ENCODE peak calls at places on chromosomes 12 and 14, in nine cellular contexts. One of them, this sample, is unnamed.

GRCh38 chr12:12505544-12506501 is 56.8 kb downstream of the DUSP16 start:
- DNase-seq in transverse colon: no peak
- DNase-seq in esophagus muscularis mucosa: no peak
- DNase-seq in Peyer's patch: no peak
- DNase-seq in heart left ventricle: no peak
- DNase-seq in ovary: no peak
- DNase-seq in A549: no peak
- DNase-seq in uterus: no peak
- DNase-seq in IMR-90: peak; percentile 65
- DNase-seq in this sample: no peak

GRCh38 chr12:53483225-53483978 is 15.9 kb downstream of the MAP3K12 start:
- DNase-seq in transverse colon: peak; percentile 44
- DNase-seq in esophagus muscularis mucosa: no peak
- DNase-seq in Peyer's patch: peak; percentile 69
- DNase-seq in heart left ventricle: no peak
- DNase-seq in ovary: no peak
- DNase-seq in A549: no peak
- DNase-seq in uterus: no peak
- DNase-seq in IMR-90: no peak
- DNase-seq in this sample: peak; percentile 18

GRCh38 chr12:108302471-108303311 is 36.4 kb downstream of the CMKLR1 start:
- DNase-seq in transverse colon: peak; percentile 43
- DNase-seq in esophagus muscularis mucosa: peak; percentile 93
- DNase-seq in Peyer's patch: no peak
- DNase-seq in heart left ventricle: peak; percentile 85
- DNase-seq in ovary: peak; percentile 70
- DNase-seq in A549: no peak
- DNase-seq in uterus: peak; percentile 83
- DNase-seq in IMR-90: no peak
- DNase-seq in this sample: peak; percentile 78

GRCh38 chr12:113183030-113183589 is 2.2 kb downstream of the DDX54 start:
- DNase-seq in transverse colon: no peak
- DNase-seq in esophagus muscularis mucosa: no peak
- DNase-seq in Peyer's patch: no peak
- DNase-seq in heart left ventricle: no peak
- DNase-seq in ovary: no peak
- DNase-seq in A549: no peak
- DNase-seq in uterus: no peak
- DNase-seq in IMR-90: no peak
- DNase-seq in this sample: no peak

GRCh38 chr12:121789800-121790748 is 3.4 kb downstream of the RHOF start:
- DNase-seq in transverse colon: peak; percentile 87
- DNase-seq in esophagus muscularis mucosa: no peak
- DNase-seq in Peyer's patch: peak; percentile 63
- DNase-seq in heart left ventricle: peak; percentile 90
- DNase-seq in ovary: no peak
- DNase-seq in A549: no peak
- DNase-seq in uterus: no peak
- DNase-seq in IMR-90: peak; percentile 34
- DNase-seq in this sample: no peak

GRCh38 chr12:11650697-11651281 is 1.3 kb downstream of the ETV6 start:
- DNase-seq in transverse colon: peak; percentile 15
- DNase-seq in esophagus muscularis mucosa: no peak
- DNase-seq in Peyer's patch: no peak
- DNase-seq in heart left ventricle: no peak
- DNase-seq in ovary: no peak
- DNase-seq in A549: peak; percentile 7
- DNase-seq in uterus: no peak
- DNase-seq in IMR-90: peak; percentile 37
- DNase-seq in this sample: no peak

GRCh38 chr12:116318738-116319050 is 41.2 kb upstream of the MED13L start:
- DNase-seq in transverse colon: no peak
- DNase-seq in esophagus muscularis mucosa: no peak
- DNase-seq in Peyer's patch: no peak
- DNase-seq in heart left ventricle: no peak
- DNase-seq in ovary: no peak
- DNase-seq in A549: no peak
- DNase-seq in uterus: peak; percentile 40
- DNase-seq in IMR-90: no peak
- DNase-seq in this sample: peak; percentile 32

GRCh38 chr12:32454866-32455265 is 55.5 kb downstream of the FGD4 start:
- DNase-seq in transverse colon: no peak
- DNase-seq in esophagus muscularis mucosa: no peak
- DNase-seq in Peyer's patch: no peak
- DNase-seq in heart left ventricle: no peak
- DNase-seq in ovary: no peak
- DNase-seq in A549: no peak
- DNase-seq in uterus: no peak
- DNase-seq in IMR-90: no peak
- DNase-seq in this sample: no peak

GRCh38 chr14:22982477-22983245 is at the start of gene AJUBA:
- DNase-seq in transverse colon: peak; percentile 86
- DNase-seq in esophagus muscularis mucosa: peak; percentile 95
- DNase-seq in Peyer's patch: peak; percentile 83
- DNase-seq in heart left ventricle: peak; percentile 92
- DNase-seq in ovary: peak; percentile 94
- DNase-seq in A549: peak; percentile 95
- DNase-seq in uterus: peak; percentile 93
- DNase-seq in IMR-90: peak; percentile 92
- DNase-seq in this sample: peak; percentile 63

GRCh38 chr14:22984959-22985658 is 2.8 kb upstream of the AJUBA start:
- DNase-seq in transverse colon: no peak
- DNase-seq in esophagus muscularis mucosa: no peak
- DNase-seq in Peyer's patch: no peak
- DNase-seq in heart left ventricle: no peak
- DNase-seq in ovary: no peak
- DNase-seq in A549: no peak
- DNase-seq in uterus: no peak
- DNase-seq in IMR-90: no peak
- DNase-seq in this sample: no peak

GRCh38 chr14:22987291-22987690 is 4.9 kb upstream of the AJUBA start:
- DNase-seq in transverse colon: no peak
- DNase-seq in esophagus muscularis mucosa: no peak
- DNase-seq in Peyer's patch: no peak
- DNase-seq in heart left ventricle: no peak
- DNase-seq in ovary: no peak
- DNase-seq in A549: no peak
- DNase-seq in uterus: no peak
- DNase-seq in IMR-90: no peak
- DNase-seq in this sample: no peak

GRCh38 chr14:22986508-22987054 is 4.2 kb upstream of the AJUBA start:
- DNase-seq in transverse colon: peak; percentile 93
- DNase-seq in esophagus muscularis mucosa: peak; percentile 97
- DNase-seq in Peyer's patch: peak; percentile 84
- DNase-seq in heart left ventricle: peak; percentile 88
- DNase-seq in ovary: peak; percentile 89
- DNase-seq in A549: peak; percentile 78
- DNase-seq in uterus: peak; percentile 85
- DNase-seq in IMR-90: peak; percentile 86
- DNase-seq in this sample: peak; percentile 76

GRCh38 chr14:22985894-22986507 is 3.6 kb upstream of the AJUBA start:
- DNase-seq in transverse colon: no peak
- DNase-seq in esophagus muscularis mucosa: no peak
- DNase-seq in Peyer's patch: no peak
- DNase-seq in heart left ventricle: no peak
- DNase-seq in ovary: no peak
- DNase-seq in A549: no peak
- DNase-seq in uterus: no peak
- DNase-seq in IMR-90: no peak
- DNase-seq in this sample: no peak
- H3K4me3 ChIP-seq in transverse colon: no peak overlapping the region
- H3K4me3 ChIP-seq in esophagus muscularis mucosa: no peak overlapping the region
- H3K4me3 ChIP-seq in Peyer's patch: no peak overlapping the region
- H3K4me3 ChIP-seq in heart left ventricle: no peak overlapping the region
- H3K4me3 ChIP-seq in ovary: no peak overlapping the region
- H3K4me3 ChIP-seq in A549: no peak overlapping the region
- H3K4me3 ChIP-seq in uterus: no peak overlapping the region
- H3K4me3 ChIP-seq in IMR-90: no peak overlapping the region
- H3K4me3 ChIP-seq in this sample: no peak overlapping the region

GRCh38 chr12:110282343-110282860 is 1.4 kb downstream of the ATP2A2 start:
- DNase-seq in transverse colon: no peak
- DNase-seq in esophagus muscularis mucosa: no peak
- DNase-seq in Peyer's patch: no peak
- DNase-seq in heart left ventricle: no peak
- DNase-seq in ovary: no peak
- DNase-seq in A549: no peak
- DNase-seq in uterus: no peak
- DNase-seq in IMR-90: no peak
- DNase-seq in this sample: no peak

GRCh38 chr12:110282956-110283817 is 2.1 kb downstream of the ATP2A2 start:
- DNase-seq in transverse colon: no peak
- DNase-seq in esophagus muscularis mucosa: no peak
- DNase-seq in Peyer's patch: no peak
- DNase-seq in heart left ventricle: no peak
- DNase-seq in ovary: no peak
- DNase-seq in A549: no peak
- DNase-seq in uterus: no peak
- DNase-seq in IMR-90: no peak
- DNase-seq in this sample: peak; percentile 53

GRCh38 chr12:110279976-110280783 is 867 bp upstream of the ATP2A2 start:
- DNase-seq in transverse colon: peak; percentile 57
- DNase-seq in esophagus muscularis mucosa: no peak
- DNase-seq in Peyer's patch: no peak
- DNase-seq in heart left ventricle: peak; percentile 73
- DNase-seq in ovary: no peak
- DNase-seq in A549: peak; percentile 72
- DNase-seq in uterus: no peak
- DNase-seq in IMR-90: peak; percentile 33
- DNase-seq in this sample: peak; percentile 63

GRCh38 chr12:110280784-110281548 is at the start of gene ATP2A2:
- DNase-seq in transverse colon: peak; percentile 92
- DNase-seq in esophagus muscularis mucosa: peak; percentile 95
- DNase-seq in Peyer's patch: peak; percentile 93
- DNase-seq in heart left ventricle: peak; percentile 96
- DNase-seq in ovary: peak; percentile 94
- DNase-seq in A549: peak; percentile 85
- DNase-seq in uterus: peak; percentile 90
- DNase-seq in IMR-90: peak; percentile 85
- DNase-seq in this sample: peak; percentile 79

GRCh38 chr12:110281549-110282342 is 699 bp downstream of the ATP2A2 start:
- DNase-seq in transverse colon: peak; percentile 59
- DNase-seq in esophagus muscularis mucosa: no peak
- DNase-seq in Peyer's patch: peak; percentile 80
- DNase-seq in heart left ventricle: peak; percentile 78
- DNase-seq in ovary: peak; percentile 74
- DNase-seq in A549: peak; percentile 54
- DNase-seq in uterus: peak; percentile 47
- DNase-seq in IMR-90: peak; percentile 55
- DNase-seq in this sample: peak; percentile 11
- TF ChIP-seq POLR2A in transverse colon: peak; percentile 40
- TF ChIP-seq POLR2A in esophagus muscularis mucosa: no peak
- TF ChIP-seq POLR2A in Peyer's patch: no peak
- TF ChIP-seq POLR2A in heart left ventricle: no peak
- TF ChIP-seq POLR2A in ovary: no peak
- TF ChIP-seq POLR2A in A549: peak; percentile 61
- TF ChIP-seq POLR2A in uterus: no peak
- TF ChIP-seq POLR2A in IMR-90: no peak
- TF ChIP-seq POLR2A in this sample: peak; percentile 13

GRCh38 chr14:72644038-72644437 is 249.9 kb downstream of the DPF3 start:
- DNase-seq in transverse colon: no peak
- DNase-seq in esophagus muscularis mucosa: peak; percentile 85
- DNase-seq in Peyer's patch: no peak
- DNase-seq in heart left ventricle: no peak
- DNase-seq in ovary: no peak
- DNase-seq in A549: no peak
- DNase-seq in uterus: no peak
- DNase-seq in IMR-90: peak; percentile 30
- DNase-seq in this sample: no peak

GRCh38 chr14:72644758-72645489 is 249.0 kb downstream of the DPF3 start:
- DNase-seq in transverse colon: no peak
- DNase-seq in esophagus muscularis mucosa: peak; percentile 39
- DNase-seq in Peyer's patch: no peak
- DNase-seq in heart left ventricle: no peak
- DNase-seq in ovary: no peak
- DNase-seq in A549: no peak
- DNase-seq in uterus: no peak
- DNase-seq in IMR-90: peak; percentile 35
- DNase-seq in this sample: no peak

GRCh38 chr14:72641086-72641485 is 252.8 kb downstream of the DPF3 start:
- DNase-seq in transverse colon: no peak
- DNase-seq in esophagus muscularis mucosa: peak; percentile 78
- DNase-seq in Peyer's patch: no peak
- DNase-seq in heart left ventricle: no peak
- DNase-seq in ovary: no peak
- DNase-seq in A549: no peak
- DNase-seq in uterus: no peak
- DNase-seq in IMR-90: no peak
- DNase-seq in this sample: no peak

GRCh38 chr14:72645706-72646105 is 248.2 kb downstream of the DPF3 start:
- DNase-seq in transverse colon: no peak
- DNase-seq in esophagus muscularis mucosa: peak; percentile 62
- DNase-seq in Peyer's patch: no peak
- DNase-seq in heart left ventricle: no peak
- DNase-seq in ovary: no peak
- DNase-seq in A549: no peak
- DNase-seq in uterus: no peak
- DNase-seq in IMR-90: no peak
- DNase-seq in this sample: no peak

DNA sequence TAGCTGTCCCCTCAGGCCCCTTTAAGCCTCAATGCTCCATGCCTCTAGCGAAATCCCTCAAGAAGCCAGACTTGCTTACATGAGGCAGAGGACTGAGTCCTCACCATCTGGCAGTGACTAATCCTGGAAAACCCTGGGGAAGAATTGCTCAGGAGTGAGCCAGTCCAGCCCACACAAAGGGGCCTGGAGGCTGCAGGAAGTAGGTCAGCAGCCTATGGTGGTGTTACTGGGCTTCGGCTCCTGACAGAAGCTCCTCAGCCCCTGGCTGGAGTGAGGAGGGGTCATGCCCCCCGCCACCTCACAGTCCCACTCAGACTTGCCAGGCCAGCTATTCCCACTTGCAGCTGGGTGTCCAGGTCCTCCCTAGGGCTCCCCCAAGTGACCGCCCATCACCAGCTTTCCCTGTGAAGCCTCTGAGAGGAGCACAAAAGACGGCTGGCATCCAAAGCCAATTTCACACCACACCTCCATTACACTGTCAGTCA is 250.5 kb downstream of the DPF3 start:
- DNase-seq in transverse colon: no peak
- DNase-seq in esophagus muscularis mucosa: no peak
- DNase-seq in Peyer's patch: no peak
- DNase-seq in heart left ventricle: peak; percentile 65
- DNase-seq in ovary: no peak
- DNase-seq in A549: peak; percentile 67
- DNase-seq in uterus: no peak
- DNase-seq in IMR-90: peak; percentile 99
- DNase-seq in this sample: no peak
- TF ChIP-seq CTCF in transverse colon: no peak
- TF ChIP-seq CTCF in esophagus muscularis mucosa: no peak
- TF ChIP-seq CTCF in Peyer's patch: no peak
- TF ChIP-seq CTCF in heart left ventricle: no peak
- TF ChIP-seq CTCF in ovary: no peak
- TF ChIP-seq CTCF in A549: no peak
- TF ChIP-seq CTCF in uterus: no peak
- TF ChIP-seq CTCF in IMR-90: peak; percentile 25
- TF ChIP-seq CTCF in this sample: no peak

DNA sequence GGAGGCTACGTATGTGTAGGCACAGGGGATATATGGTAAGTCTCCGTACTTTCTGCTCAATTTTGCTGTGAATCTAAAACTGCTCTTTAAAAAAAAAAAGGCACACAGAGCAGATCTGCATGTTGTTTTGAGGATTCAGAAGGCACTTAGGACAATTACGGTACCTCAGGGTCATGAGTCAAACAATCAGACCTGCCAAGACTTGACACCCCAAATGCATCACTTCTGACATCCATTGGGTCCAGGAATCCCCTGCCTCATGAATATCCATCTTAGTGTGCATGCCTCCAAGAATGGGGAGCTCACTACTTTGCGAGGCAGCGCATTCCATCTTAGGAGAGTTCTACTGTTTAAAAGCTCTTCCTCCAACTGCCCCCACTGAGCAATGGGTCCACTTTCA is 3.0 kb downstream of the BDKRB2 start:
- DNase-seq in transverse colon: no peak
- DNase-seq in esophagus muscularis mucosa: no peak
- DNase-seq in Peyer's patch: no peak
- DNase-seq in heart left ventricle: no peak
- DNase-seq in ovary: no peak
- DNase-seq in A549: no peak
- DNase-seq in uterus: no peak
- DNase-seq in IMR-90: no peak
- DNase-seq in this sample: no peak
- H3K4me3 ChIP-seq in transverse colon: no peak overlapping the region
- H3K4me3 ChIP-seq in esophagus muscularis mucosa: no peak overlapping the region
- H3K4me3 ChIP-seq in Peyer's patch: no peak overlapping the region
- H3K4me3 ChIP-seq in heart left ventricle: no peak overlapping the region
- H3K4me3 ChIP-seq in ovary: no peak overlapping the region
- H3K4me3 ChIP-seq in A549: no peak overlapping the region
- H3K4me3 ChIP-seq in uterus: no peak overlapping the region
- H3K4me3 ChIP-seq in IMR-90: peak overlapping the region; percentile 88
- H3K4me3 ChIP-seq in this sample: no peak overlapping the region

This sample was measured in gastrocnemius medialis.